ENCODE peak calls at places on chromosomes 3 and 15, in seven cellular contexts. One of them, this sample, is unnamed.

GRCh38 chr3:149820183-149820582 is 7.2 kb downstream of the RNF13 start:
- DNase-seq in K562: no peak
- DNase-seq in HepG2: no peak
- DNase-seq in GM12878: no peak
- DNase-seq in HCT116: peak; percentile 35
- DNase-seq in H1: no peak
- DNase-seq in SK-N-SH: no peak
- DNase-seq in this sample: no peak

GRCh38 chr3:133506215-133506901 is 67.1 kb upstream of the CDV3 start:
- DNase-seq in K562: no peak
- DNase-seq in HepG2: no peak
- DNase-seq in GM12878: peak; percentile 93
- DNase-seq in HCT116: no peak
- DNase-seq in H1: no peak
- DNase-seq in SK-N-SH: no peak
- DNase-seq in this sample: no peak

GRCh38 chr3:69723389-69723788 is 15.9 kb upstream of the MITF start:
- DNase-seq in K562: no peak
- DNase-seq in HepG2: no peak
- DNase-seq in GM12878: no peak
- DNase-seq in HCT116: no peak
- DNase-seq in H1: no peak
- DNase-seq in SK-N-SH: no peak
- DNase-seq in this sample: no peak

GRCh38 chr15:83919319-83919830 is 265.5 kb downstream of the ADAMTSL3 start:
- DNase-seq in K562: no peak
- DNase-seq in HepG2: no peak
- DNase-seq in GM12878: peak; percentile 71
- DNase-seq in HCT116: no peak
- DNase-seq in H1: no peak
- DNase-seq in SK-N-SH: no peak
- DNase-seq in this sample: no peak

GRCh38 chr15:71476823-71477222 is 333.5 kb upstream of the NR2E3 start:
- DNase-seq in K562: no peak
- DNase-seq in HepG2: no peak
- DNase-seq in GM12878: peak; percentile 26
- DNase-seq in HCT116: no peak
- DNase-seq in H1: no peak
- DNase-seq in SK-N-SH: no peak
- DNase-seq in this sample: no peak

GRCh38 chr3:144380832-144381231 is 409.2 kb downstream of the DIPK2A start:
- DNase-seq in K562: no peak
- DNase-seq in HepG2: no peak
- DNase-seq in GM12878: no peak
- DNase-seq in HCT116: no peak
- DNase-seq in H1: no peak
- DNase-seq in SK-N-SH: no peak
- DNase-seq in this sample: peak; percentile 73

GRCh38 chr15:55796321-55796965 is 53.5 kb upstream of the PRTG start:
- DNase-seq in K562: no peak
- DNase-seq in HepG2: no peak
- DNase-seq in GM12878: no peak
- DNase-seq in HCT116: no peak
- DNase-seq in H1: no peak
- DNase-seq in SK-N-SH: no peak
- DNase-seq in this sample: no peak

GRCh38 chr3:119580148-119580760 is 962 bp downstream of the ADPRH start:
- DNase-seq in K562: no peak
- DNase-seq in HepG2: no peak
- DNase-seq in GM12878: no peak
- DNase-seq in HCT116: no peak
- DNase-seq in H1: no peak
- DNase-seq in SK-N-SH: peak; percentile 22
- DNase-seq in this sample: no peak

GRCh38 chr15:63833246-63833696 is 477 bp downstream of the HERC1 start:
- DNase-seq in K562: peak; percentile 64
- DNase-seq in HepG2: no peak
- DNase-seq in GM12878: no peak
- DNase-seq in HCT116: no peak
- DNase-seq in H1: no peak
- DNase-seq in SK-N-SH: peak; percentile 80
- DNase-seq in this sample: no peak

GRCh38 chr3:10845240-10845761 is 29.3 kb downstream of the SLC6A11 start:
- DNase-seq in K562: no peak
- DNase-seq in HepG2: no peak
- DNase-seq in GM12878: no peak
- DNase-seq in HCT116: no peak
- DNase-seq in H1: no peak
- DNase-seq in SK-N-SH: no peak
- DNase-seq in this sample: no peak

GRCh38 chr15:52071570-52071969 is 41.0 kb downstream of the BCL2L10 start:
- DNase-seq in K562: no peak
- DNase-seq in HepG2: peak; percentile 52
- DNase-seq in GM12878: no peak
- DNase-seq in HCT116: no peak
- DNase-seq in H1: no peak
- DNase-seq in SK-N-SH: no peak
- DNase-seq in this sample: peak; percentile 69

GRCh38 chr3:177553012-177553411 is 355.7 kb upstream of the TBL1XR1 start:
- DNase-seq in K562: no peak
- DNase-seq in HepG2: no peak
- DNase-seq in GM12878: no peak
- DNase-seq in HCT116: no peak
- DNase-seq in H1: no peak
- DNase-seq in SK-N-SH: no peak
- DNase-seq in this sample: no peak

GRCh38 chr3:146801492-146801891 is 196.3 kb upstream of the PLSCR5 start:
- DNase-seq in K562: no peak
- DNase-seq in HepG2: no peak
- DNase-seq in GM12878: no peak
- DNase-seq in HCT116: no peak
- DNase-seq in H1: no peak
- DNase-seq in SK-N-SH: no peak
- DNase-seq in this sample: no peak

GRCh38 chr3:42498791-42499477 is 3.5 kb upstream of the VIPR1 start:
- DNase-seq in K562: no peak
- DNase-seq in HepG2: no peak
- DNase-seq in GM12878: no peak
- DNase-seq in HCT116: no peak
- DNase-seq in H1: no peak
- DNase-seq in SK-N-SH: no peak
- DNase-seq in this sample: no peak

GRCh38 chr15:54373332-54373731 is 395.1 kb downstream of the UNC13C start:
- DNase-seq in K562: no peak
- DNase-seq in HepG2: no peak
- DNase-seq in GM12878: no peak
- DNase-seq in HCT116: no peak
- DNase-seq in H1: no peak
- DNase-seq in SK-N-SH: no peak
- DNase-seq in this sample: no peak

GRCh38 chr3:3991598-3991997 is 192.4 kb downstream of the LRRN1 start:
- DNase-seq in K562: no peak
- DNase-seq in HepG2: no peak
- DNase-seq in GM12878: no peak
- DNase-seq in HCT116: no peak
- DNase-seq in H1: no peak
- DNase-seq in SK-N-SH: no peak
- DNase-seq in this sample: no peak

GRCh38 chr3:136577791-136578190 is 174.4 kb downstream of the STAG1 start:
- DNase-seq in K562: peak; percentile 51
- DNase-seq in HepG2: peak; percentile 17
- DNase-seq in GM12878: no peak
- DNase-seq in HCT116: no peak
- DNase-seq in H1: no peak
- DNase-seq in SK-N-SH: no peak
- DNase-seq in this sample: peak; percentile 6

GRCh38 chr3:136578290-136578689 is 173.9 kb downstream of the STAG1 start:
- DNase-seq in K562: no peak
- DNase-seq in HepG2: no peak
- DNase-seq in GM12878: no peak
- DNase-seq in HCT116: no peak
- DNase-seq in H1: no peak
- DNase-seq in SK-N-SH: no peak
- DNase-seq in this sample: no peak

GRCh38 chr3:136576279-136577009 is 175.7 kb downstream of the STAG1 start:
- DNase-seq in K562: no peak
- DNase-seq in HepG2: peak; percentile 70
- DNase-seq in GM12878: no peak
- DNase-seq in HCT116: no peak
- DNase-seq in H1: no peak
- DNase-seq in SK-N-SH: no peak
- DNase-seq in this sample: no peak
- TF ChIP-seq JUND in K562: no peak
- TF ChIP-seq JUND in HepG2: no peak
- TF ChIP-seq JUND in GM12878: no peak
- TF ChIP-seq JUND in HCT116: no peak
- TF ChIP-seq JUND in H1: no peak
- TF ChIP-seq JUND in SK-N-SH: no peak
- TF ChIP-seq JUND in this sample: no peak

DNA sequence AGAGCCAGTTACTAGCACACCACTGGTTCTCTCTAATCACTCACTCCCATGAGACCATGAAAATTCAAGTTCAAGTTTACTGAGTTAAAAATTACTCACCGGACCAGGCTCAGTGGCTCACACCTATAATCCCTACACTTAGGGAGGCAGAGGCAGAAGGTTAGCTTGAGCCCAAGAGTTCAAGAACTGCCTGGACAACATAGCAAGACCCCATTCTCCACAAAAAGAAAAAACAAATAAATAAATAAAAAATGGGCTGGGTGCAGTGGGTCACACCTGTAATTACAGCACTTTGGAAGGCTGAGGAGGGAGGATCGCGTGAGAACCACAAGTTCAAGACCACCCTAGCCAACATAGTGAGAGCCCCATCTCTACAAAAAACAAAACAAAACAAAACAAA is 21.2 kb upstream of the CILP start:
- DNase-seq in K562: no peak
- DNase-seq in HepG2: no peak
- DNase-seq in GM12878: no peak
- DNase-seq in HCT116: no peak
- DNase-seq in H1: no peak
- DNase-seq in SK-N-SH: no peak
- DNase-seq in this sample: no peak
- TF ChIP-seq JUND in K562: no peak
- TF ChIP-seq JUND in HepG2: no peak
- TF ChIP-seq JUND in GM12878: no peak
- TF ChIP-seq JUND in HCT116: no peak
- TF ChIP-seq JUND in H1: no peak
- TF ChIP-seq JUND in SK-N-SH: no peak
- TF ChIP-seq JUND in this sample: no peak

GRCh38 chr3:190165253-190165652 is 44.6 kb upstream of the P3H2 start:
- DNase-seq in K562: no peak
- DNase-seq in HepG2: no peak
- DNase-seq in GM12878: no peak
- DNase-seq in HCT116: no peak
- DNase-seq in H1: no peak
- DNase-seq in SK-N-SH: no peak
- DNase-seq in this sample: no peak
- TF ChIP-seq JUND in K562: no peak
- TF ChIP-seq JUND in HepG2: no peak
- TF ChIP-seq JUND in GM12878: no peak
- TF ChIP-seq JUND in HCT116: no peak
- TF ChIP-seq JUND in H1: no peak
- TF ChIP-seq JUND in SK-N-SH: no peak
- TF ChIP-seq JUND in this sample: no peak

DNA sequence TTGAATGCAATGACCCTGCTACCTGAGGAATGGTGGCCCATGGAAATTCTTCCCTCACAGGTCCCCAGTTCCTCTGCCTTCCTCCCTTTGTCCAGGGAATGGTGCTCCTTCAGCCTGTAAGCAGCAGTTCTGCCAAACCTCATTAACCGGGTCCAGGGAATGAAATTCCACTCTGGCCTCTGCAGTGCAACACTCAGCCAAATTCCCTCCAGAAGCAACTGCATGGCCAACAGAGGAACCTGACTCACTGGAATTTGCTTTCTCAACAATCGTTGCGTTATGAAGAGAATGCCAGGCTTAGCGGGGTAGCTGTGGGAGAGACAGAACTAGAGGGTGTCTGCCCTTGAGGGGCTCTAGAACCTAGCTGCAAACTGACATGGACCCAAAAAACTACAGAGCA is 449.4 kb upstream of the PROK2 start:
- DNase-seq in K562: no peak
- DNase-seq in HepG2: no peak
- DNase-seq in GM12878: no peak
- DNase-seq in HCT116: no peak
- DNase-seq in H1: no peak
- DNase-seq in SK-N-SH: no peak
- DNase-seq in this sample: no peak
- TF ChIP-seq JUND in K562: no peak
- TF ChIP-seq JUND in HepG2: no peak
- TF ChIP-seq JUND in GM12878: no peak
- TF ChIP-seq JUND in HCT116: no peak
- TF ChIP-seq JUND in H1: no peak
- TF ChIP-seq JUND in SK-N-SH: no peak
- TF ChIP-seq JUND in this sample: no peak

GRCh38 chr15:62391565-62392262 is 226.6 kb upstream of the C2CD4B start:
- DNase-seq in K562: peak; percentile 22
- DNase-seq in HepG2: peak; percentile 29
- DNase-seq in GM12878: no peak
- DNase-seq in HCT116: no peak
- DNase-seq in H1: no peak
- DNase-seq in SK-N-SH: peak; percentile 85
- DNase-seq in this sample: peak; percentile 60

GRCh38 chr15:62393196-62393595 is 228.1 kb upstream of the C2CD4B start:
- DNase-seq in K562: no peak
- DNase-seq in HepG2: no peak
- DNase-seq in GM12878: no peak
- DNase-seq in HCT116: no peak
- DNase-seq in H1: no peak
- DNase-seq in SK-N-SH: no peak
- DNase-seq in this sample: no peak

GRCh38 chr15:62392411-62392810 is 227.3 kb upstream of the C2CD4B start:
- DNase-seq in K562: no peak
- DNase-seq in HepG2: peak; percentile 75
- DNase-seq in GM12878: no peak
- DNase-seq in HCT116: no peak
- DNase-seq in H1: no peak
- DNase-seq in SK-N-SH: no peak
- DNase-seq in this sample: peak; percentile 37

GRCh38 chr15:62390793-62391543 is 225.9 kb upstream of the C2CD4B start:
- DNase-seq in K562: peak; percentile 34
- DNase-seq in HepG2: peak; percentile 32
- DNase-seq in GM12878: no peak
- DNase-seq in HCT116: no peak
- DNase-seq in H1: no peak
- DNase-seq in SK-N-SH: peak; percentile 76
- DNase-seq in this sample: peak; percentile 36

DNA sequence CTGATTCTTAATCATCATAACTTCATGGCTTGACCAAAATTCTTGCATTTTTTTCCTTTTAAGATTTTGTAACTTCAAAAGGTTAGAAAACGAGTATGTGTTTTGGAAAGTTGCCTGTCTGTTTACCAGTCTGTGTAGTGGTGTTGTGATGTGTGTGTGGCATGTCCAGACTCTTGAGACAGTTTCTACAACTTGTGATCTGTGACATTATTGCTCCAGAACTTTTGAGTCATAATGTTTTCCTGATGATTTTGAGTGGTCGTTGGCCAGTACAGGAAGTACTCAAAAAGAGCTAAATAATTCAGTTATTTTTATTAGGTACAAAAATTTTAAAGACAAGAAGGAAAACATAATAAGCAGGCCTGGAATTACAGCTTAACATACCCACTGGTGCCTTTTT is 229.0 kb upstream of the C2CD4B start:
- DNase-seq in K562: no peak
- DNase-seq in HepG2: no peak
- DNase-seq in GM12878: no peak
- DNase-seq in HCT116: no peak
- DNase-seq in H1: no peak
- DNase-seq in SK-N-SH: no peak
- DNase-seq in this sample: no peak
- TF ChIP-seq JUND in K562: no peak
- TF ChIP-seq JUND in HepG2: no peak
- TF ChIP-seq JUND in GM12878: no peak
- TF ChIP-seq JUND in HCT116: no peak
- TF ChIP-seq JUND in H1: no peak
- TF ChIP-seq JUND in SK-N-SH: no peak
- TF ChIP-seq JUND in this sample: no peak

This sample was measured in T47D.